ENCODE peak calls at places on chromosomes 13 and 19, in eight cellular contexts. K is HS-5; W is AG04450; Y is mucosa of gallbladder; V is effector memory CD4-positive, alpha-beta T cell; C is pancreas; B is SHP77; P is body of pancreas. O is an unnamed sample.

GRCh38 chr19:11252665-11253355 is 9.5 kb downstream of the DOCK6 start:
- DNase-seq in K (no peak), W (no peak), C (no peak), P (no peak), B (no peak), V (no peak), Y (no peak), O (no peak)

GRCh38 chr19:48319647-48320537 is 5.5 kb upstream of the EMP3 start:
- DNase-seq in B (peak), K (no peak), Y (peak), V (peak), P (peak), W (no peak), C (peak), O (peak)

GRCh38 chr13:51223284-51224270 is 1.4 kb downstream of the FAM124A start:
- DNase-seq in V (no peak), C (no peak), P (no peak), K (no peak), B (no peak), W (no peak), Y (no peak), O (no peak)

GRCh38 chr13:98810746-98811145 is 58.3 kb upstream of the SLC15A1 start:
- DNase-seq in Y (no peak), K (no peak), V (no peak), C (no peak), W (no peak), P (no peak), B (no peak), O (no peak)

GRCh38 chr19:5572556-5573286 is 5.0 kb upstream of the TINCR start:
- DNase-seq in Y (no peak), K (no peak), B (no peak), C (no peak), P (no peak), W (no peak), V (no peak), O (no peak)

GRCh38 chr13:80740076-80740475 is 399.1 kb upstream of the SPRY2 start:
- DNase-seq in B (no peak), C (no peak), Y (no peak), P (no peak), V (no peak), W (no peak), K (no peak), O (no peak)

GRCh38 chr19:53813996-53814395 is 10.1 kb downstream of the NLRP12 start:
- DNase-seq in Y (no peak), C (no peak), K (peak), B (no peak), V (no peak), W (no peak), P (no peak), O (no peak)

GRCh38 chr19:37990362-37990761 is 83.4 kb downstream of the SIPA1L3 start:
- DNase-seq in V (no peak), K (no peak), B (no peak), Y (no peak), P (no peak), C (no peak), W (no peak), O (no peak)

GRCh38 chr13:31053098-31053497 is 108.6 kb downstream of the HSPH1 start:
- DNase-seq in W (no peak), Y (no peak), V (no peak), P (no peak), C (no peak), B (no peak), K (no peak), O (peak)

GRCh38 chr13:93254775-93255174 is 28.2 kb downstream of the GPC6 start:
- DNase-seq in B (peak), P (no peak), Y (no peak), C (no peak), K (no peak), V (no peak), W (no peak), O (no peak)

GRCh38 chr19:49713236-49713845 is 22.4 kb downstream of the CPT1C start:
- DNase-seq in K (no peak), Y (no peak), C (no peak), B (no peak), W (no peak), V (no peak), P (no peak), O (no peak)

GRCh38 chr13:42137856-42138537 is 89.5 kb downstream of the DGKH start:
- DNase-seq in Y (no peak), V (no peak), W (no peak), C (no peak), B (no peak), K (no peak), P (no peak), O (no peak)

GRCh38 chr13:81334481-81334880 is 993.6 kb upstream of the SPRY2 start:
- DNase-seq in P (no peak), Y (no peak), B (no peak), K (no peak), W (no peak), C (no peak), V (no peak), O (no peak)

GRCh38 chr13:60329221-60329983 is 67.6 kb upstream of the TDRD3 start:
- DNase-seq in W (no peak), V (no peak), K (no peak), P (peak), C (peak), Y (peak), B (peak), O (no peak)

GRCh38 chr13:113497217-113497616 is 6.7 kb upstream of the DCUN1D2 start:
- DNase-seq in K (no peak), W (no peak), Y (no peak), P (no peak), C (peak), B (peak), V (no peak), O (no peak)

GRCh38 chr13:21925720-21926119 is 254.8 kb downstream of the FGF9 start:
- DNase-seq in B (no peak), P (no peak), W (no peak), V (no peak), Y (no peak), K (no peak), C (no peak), O (no peak)

GRCh38 chr19:20422616-20423205 is 142.9 kb downstream of the ZNF737 start:
- DNase-seq in Y (no peak), P (no peak), K (no peak), B (no peak), V (no peak), W (no peak), C (no peak), O (no peak)

GRCh38 chr13:78680064-78680463 is 21.1 kb upstream of the OBI1 start:
- DNase-seq in Y (no peak), V (no peak), K (no peak), C (no peak), W (no peak), P (no peak), B (no peak), O (no peak)

GRCh38 chr19:45075215-45076028 is 856 bp downstream of the ZNF296 start:
- DNase-seq in C (peak), P (peak), K (no peak), B (peak), V (peak), Y (peak), W (no peak), O (peak)

GRCh38 chr19:23482829-23483228 is 87.6 kb upstream of the ZNF91 start:
- DNase-seq in W (no peak), K (no peak), P (no peak), V (no peak), B (no peak), C (no peak), Y (no peak), O (no peak)

GRCh38 chr19:51699170-51699569 is 6.0 kb downstream of the SPACA6 start:
- DNase-seq in W (no peak), V (no peak), B (no peak), C (no peak), Y (no peak), K (no peak), P (no peak), O (no peak)

O was measured in activated CD8-positive, alpha-beta memory T cell treated with anti-CD3 and anti-CD28 coated beads for 24 hours.